ENCODE peak calls at places on chromosomes 2 and 18, in seven cellular contexts. One of them, this sample, is unnamed.

GRCh38 chr2:148538375-148538774 is 106.2 kb upstream of the EPC2 start:
- DNase-seq in WERI-Rb-1: no peak
- DNase-seq in adrenal gland: no peak
- DNase-seq in neuronal stem cell: no peak
- DNase-seq in colonic mucosa: no peak
- DNase-seq in kidney epithelial cell: no peak
- DNase-seq in heart left ventricle: no peak
- DNase-seq in this sample: no peak

GRCh38 chr2:168717790-168718502 is 84.5 kb upstream of the NOSTRIN start:
- DNase-seq in WERI-Rb-1: no peak
- DNase-seq in adrenal gland: no peak
- DNase-seq in neuronal stem cell: no peak
- DNase-seq in colonic mucosa: no peak
- DNase-seq in kidney epithelial cell: no peak
- DNase-seq in heart left ventricle: no peak
- DNase-seq in this sample: no peak

GRCh38 chr2:27914046-27914792 is 23.7 kb downstream of the BABAM2 start:
- DNase-seq in WERI-Rb-1: no peak
- DNase-seq in adrenal gland: no peak
- DNase-seq in neuronal stem cell: no peak
- DNase-seq in colonic mucosa: no peak
- DNase-seq in kidney epithelial cell: no peak
- DNase-seq in heart left ventricle: no peak
- DNase-seq in this sample: no peak

GRCh38 chr2:236853558-236853957 is 232.1 kb upstream of the COPS8 start:
- DNase-seq in WERI-Rb-1: no peak
- DNase-seq in adrenal gland: no peak
- DNase-seq in neuronal stem cell: peak; percentile 77
- DNase-seq in colonic mucosa: no peak
- DNase-seq in kidney epithelial cell: no peak
- DNase-seq in heart left ventricle: no peak
- DNase-seq in this sample: no peak

GRCh38 chr18:34550902-34551301 is 159.2 kb upstream of the DTNA start:
- DNase-seq in WERI-Rb-1: no peak
- DNase-seq in adrenal gland: no peak
- DNase-seq in neuronal stem cell: no peak
- DNase-seq in colonic mucosa: no peak
- DNase-seq in kidney epithelial cell: no peak
- DNase-seq in heart left ventricle: no peak
- DNase-seq in this sample: no peak

GRCh38 chr2:90207454-90208058 is 1516.1 kb downstream of the RPIA start:
- DNase-seq in WERI-Rb-1: peak; percentile 6
- DNase-seq in adrenal gland: no peak
- DNase-seq in neuronal stem cell: no peak
- DNase-seq in colonic mucosa: no peak
- DNase-seq in kidney epithelial cell: no peak
- DNase-seq in heart left ventricle: no peak
- DNase-seq in this sample: peak; percentile 0

GRCh38 chr18:56992777-56993176 is 154.1 kb upstream of the BOD1L2 start:
- DNase-seq in WERI-Rb-1: no peak
- DNase-seq in adrenal gland: no peak
- DNase-seq in neuronal stem cell: no peak
- DNase-seq in colonic mucosa: no peak
- DNase-seq in kidney epithelial cell: no peak
- DNase-seq in heart left ventricle: no peak
- DNase-seq in this sample: peak; percentile 13

GRCh38 chr2:118371500-118371899 is 283.2 kb downstream of the INSIG2 start:
- DNase-seq in WERI-Rb-1: peak; percentile 19
- DNase-seq in adrenal gland: no peak
- DNase-seq in neuronal stem cell: peak; percentile 48
- DNase-seq in colonic mucosa: no peak
- DNase-seq in kidney epithelial cell: no peak
- DNase-seq in heart left ventricle: no peak
- DNase-seq in this sample: peak; percentile 3

GRCh38 chr2:12341919-12342318 is 374.8 kb upstream of the TRIB2 start:
- DNase-seq in WERI-Rb-1: no peak
- DNase-seq in adrenal gland: no peak
- DNase-seq in neuronal stem cell: no peak
- DNase-seq in colonic mucosa: peak; percentile 60
- DNase-seq in kidney epithelial cell: no peak
- DNase-seq in heart left ventricle: no peak
- DNase-seq in this sample: no peak

GRCh38 chr2:97713296-97714083 is at the start of gene ZAP70:
- DNase-seq in WERI-Rb-1: peak; percentile 5
- DNase-seq in adrenal gland: no peak
- DNase-seq in neuronal stem cell: no peak
- DNase-seq in colonic mucosa: no peak
- DNase-seq in kidney epithelial cell: no peak
- DNase-seq in heart left ventricle: no peak
- DNase-seq in this sample: no peak

GRCh38 chr18:23629444-23629946 is 33.2 kb downstream of the ANKRD29 start:
- DNase-seq in WERI-Rb-1: no peak
- DNase-seq in adrenal gland: no peak
- DNase-seq in neuronal stem cell: no peak
- DNase-seq in colonic mucosa: peak; percentile 32
- DNase-seq in kidney epithelial cell: no peak
- DNase-seq in heart left ventricle: no peak
- DNase-seq in this sample: no peak

GRCh38 chr2:200356794-200357472 is 50.4 kb downstream of the SPATS2L start:
- DNase-seq in WERI-Rb-1: no peak
- DNase-seq in adrenal gland: no peak
- DNase-seq in neuronal stem cell: no peak
- DNase-seq in colonic mucosa: no peak
- DNase-seq in kidney epithelial cell: no peak
- DNase-seq in heart left ventricle: no peak
- DNase-seq in this sample: peak; percentile 67

GRCh38 chr2:20181761-20182160 is 43.2 kb downstream of the SDC1 start:
- DNase-seq in WERI-Rb-1: no peak
- DNase-seq in adrenal gland: no peak
- DNase-seq in neuronal stem cell: no peak
- DNase-seq in colonic mucosa: no peak
- DNase-seq in kidney epithelial cell: no peak
- DNase-seq in heart left ventricle: no peak
- DNase-seq in this sample: no peak

DNA sequence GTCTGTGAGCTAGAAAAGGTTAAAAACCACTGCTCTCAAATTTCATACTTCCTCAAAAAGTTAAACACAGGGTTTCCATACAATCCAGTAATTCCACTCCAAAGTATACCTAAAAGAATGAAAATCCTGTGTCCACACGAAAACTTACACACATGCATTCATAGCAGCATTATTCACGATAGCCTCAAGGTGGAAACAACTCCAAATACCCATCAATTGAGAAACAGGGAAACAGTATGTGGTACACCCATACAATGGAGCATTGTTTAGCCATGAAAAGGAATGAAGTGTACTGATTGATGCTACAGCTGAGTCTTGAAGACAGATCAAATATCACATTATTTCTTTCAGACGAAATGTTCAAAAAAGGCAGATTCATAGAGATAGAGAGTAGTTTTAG is 36.7 kb downstream of the UXS1 start:
- DNase-seq in WERI-Rb-1: no peak
- DNase-seq in adrenal gland: no peak
- DNase-seq in neuronal stem cell: no peak
- DNase-seq in colonic mucosa: no peak
- DNase-seq in kidney epithelial cell: no peak
- DNase-seq in heart left ventricle: no peak
- DNase-seq in this sample: no peak
- H3K4me3 ChIP-seq in WERI-Rb-1: no peak overlapping the region
- H3K4me3 ChIP-seq in adrenal gland: no peak overlapping the region
- H3K4me3 ChIP-seq in neuronal stem cell: no peak overlapping the region
- H3K4me3 ChIP-seq in colonic mucosa: no peak overlapping the region
- H3K4me3 ChIP-seq in kidney epithelial cell: no peak overlapping the region
- H3K4me3 ChIP-seq in heart left ventricle: no peak overlapping the region
- H3K4me3 ChIP-seq in this sample: no peak overlapping the region

GRCh38 chr18:26654173-26655009 is 106.0 kb upstream of the KCTD1 start:
- DNase-seq in WERI-Rb-1: no peak
- DNase-seq in adrenal gland: no peak
- DNase-seq in neuronal stem cell: no peak
- DNase-seq in colonic mucosa: no peak
- DNase-seq in kidney epithelial cell: no peak
- DNase-seq in heart left ventricle: no peak
- DNase-seq in this sample: no peak
- H3K4me3 ChIP-seq in WERI-Rb-1: no peak overlapping the region
- H3K4me3 ChIP-seq in adrenal gland: no peak overlapping the region
- H3K4me3 ChIP-seq in neuronal stem cell: no peak overlapping the region
- H3K4me3 ChIP-seq in colonic mucosa: no peak overlapping the region
- H3K4me3 ChIP-seq in kidney epithelial cell: no peak overlapping the region
- H3K4me3 ChIP-seq in heart left ventricle: no peak overlapping the region
- H3K4me3 ChIP-seq in this sample: no peak overlapping the region

DNA sequence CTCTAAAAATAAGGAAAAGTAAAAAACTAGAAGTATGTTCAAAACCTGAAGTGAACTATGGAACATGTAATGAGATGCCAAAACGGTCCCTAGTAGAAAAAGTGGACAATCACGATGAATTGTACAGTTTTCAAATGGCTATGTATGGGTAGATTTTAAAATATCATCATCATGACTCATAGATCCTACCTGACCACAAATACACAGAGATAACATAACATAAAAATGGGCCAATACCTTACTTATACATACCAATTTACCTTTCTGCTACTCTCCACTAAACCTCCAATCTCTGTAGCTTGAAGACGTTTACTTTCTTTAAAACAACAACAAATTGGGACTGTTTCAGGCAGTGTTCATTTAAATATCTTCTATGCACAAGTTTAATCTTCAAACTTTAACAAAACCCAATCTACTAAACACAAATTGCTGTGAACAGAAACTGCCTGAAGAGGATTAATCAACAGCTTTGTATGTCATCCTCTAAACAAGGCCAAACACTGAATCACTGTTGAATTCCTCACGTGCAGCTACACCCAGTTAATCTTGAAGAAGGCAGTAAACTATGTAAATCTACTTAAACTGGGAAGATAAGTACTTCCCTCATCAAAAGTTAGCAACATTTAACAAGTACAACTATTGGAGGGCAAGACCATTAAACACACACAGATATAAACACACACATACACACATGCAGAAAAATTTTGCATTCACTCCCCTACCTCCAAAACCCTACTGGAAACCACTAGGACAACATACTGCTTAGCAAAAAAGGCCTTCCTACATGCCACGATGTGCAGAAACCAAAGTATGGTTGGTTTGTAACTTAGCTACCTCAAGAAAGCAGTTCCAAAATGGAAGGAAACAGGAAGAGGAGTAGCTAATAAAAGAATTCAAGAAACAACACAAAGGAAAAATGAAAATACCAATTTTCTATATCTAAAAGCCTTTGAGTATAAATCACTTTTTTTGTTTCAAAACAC is 90.3 kb downstream of the RBMS1 start:
- DNase-seq in WERI-Rb-1: no peak
- DNase-seq in adrenal gland: no peak
- DNase-seq in neuronal stem cell: no peak
- DNase-seq in colonic mucosa: no peak
- DNase-seq in kidney epithelial cell: no peak
- DNase-seq in heart left ventricle: no peak
- DNase-seq in this sample: peak; percentile 95
- H3K4me3 ChIP-seq in WERI-Rb-1: no peak overlapping the region
- H3K4me3 ChIP-seq in adrenal gland: no peak overlapping the region
- H3K4me3 ChIP-seq in neuronal stem cell: no peak overlapping the region
- H3K4me3 ChIP-seq in colonic mucosa: no peak overlapping the region
- H3K4me3 ChIP-seq in kidney epithelial cell: no peak overlapping the region
- H3K4me3 ChIP-seq in heart left ventricle: no peak overlapping the region
- H3K4me3 ChIP-seq in this sample: no peak overlapping the region

DNA sequence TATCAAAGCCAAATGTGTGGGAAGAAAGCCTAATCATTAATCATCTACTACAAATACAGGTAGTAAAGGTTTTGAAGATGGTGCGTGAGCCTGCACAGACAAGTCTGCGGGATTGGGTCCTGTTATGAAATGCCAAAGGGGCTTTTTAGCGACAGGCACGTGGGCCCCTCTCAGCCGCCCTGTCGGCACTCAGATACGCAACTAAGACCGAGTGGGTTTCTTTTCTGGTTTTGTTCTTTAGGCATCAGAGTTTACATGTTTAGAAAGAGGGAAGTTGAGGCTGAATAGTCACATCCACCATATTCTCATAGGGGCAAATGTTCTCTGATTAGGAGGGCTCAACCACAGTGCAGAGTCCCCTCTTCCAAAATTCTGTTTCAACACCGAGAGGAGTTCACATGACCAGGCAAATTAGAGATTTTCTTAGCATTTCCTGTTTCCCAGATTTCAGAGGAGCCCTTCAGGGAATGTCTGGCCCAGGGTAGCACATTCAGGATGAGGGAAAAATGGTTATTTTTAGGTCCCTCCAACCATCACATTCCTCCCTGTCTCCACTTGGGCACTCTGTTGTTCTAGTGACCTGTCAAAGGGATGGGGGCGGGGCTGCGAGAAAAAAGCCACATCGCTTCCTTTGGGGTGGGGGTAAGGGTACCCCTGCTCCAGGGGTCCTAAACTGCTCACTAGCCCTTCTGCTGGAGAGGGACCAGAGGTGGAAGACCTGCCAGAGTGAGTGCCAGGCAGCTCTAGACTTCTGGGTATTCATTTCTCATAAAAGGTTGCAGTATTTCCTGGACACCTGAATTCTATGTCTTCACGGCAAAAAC is 159.2 kb downstream of the BCL2 start:
- DNase-seq in WERI-Rb-1: no peak
- DNase-seq in adrenal gland: no peak
- DNase-seq in neuronal stem cell: no peak
- DNase-seq in colonic mucosa: no peak
- DNase-seq in kidney epithelial cell: no peak
- DNase-seq in heart left ventricle: no peak
- DNase-seq in this sample: no peak
- H3K4me3 ChIP-seq in WERI-Rb-1: no peak overlapping the region
- H3K4me3 ChIP-seq in adrenal gland: no peak overlapping the region
- H3K4me3 ChIP-seq in neuronal stem cell: no peak overlapping the region
- H3K4me3 ChIP-seq in colonic mucosa: no peak overlapping the region
- H3K4me3 ChIP-seq in kidney epithelial cell: no peak overlapping the region
- H3K4me3 ChIP-seq in heart left ventricle: no peak overlapping the region
- H3K4me3 ChIP-seq in this sample: no peak overlapping the region

GRCh38 chr18:25233582-25234362 is 118.2 kb downstream of the ZNF521 start:
- DNase-seq in WERI-Rb-1: no peak
- DNase-seq in adrenal gland: no peak
- DNase-seq in neuronal stem cell: no peak
- DNase-seq in colonic mucosa: no peak
- DNase-seq in kidney epithelial cell: no peak
- DNase-seq in heart left ventricle: no peak
- DNase-seq in this sample: peak; percentile 82

GRCh38 chr18:25229080-25229479 is 122.9 kb downstream of the ZNF521 start:
- DNase-seq in WERI-Rb-1: no peak
- DNase-seq in adrenal gland: peak; percentile 31
- DNase-seq in neuronal stem cell: no peak
- DNase-seq in colonic mucosa: no peak
- DNase-seq in kidney epithelial cell: no peak
- DNase-seq in heart left ventricle: no peak
- DNase-seq in this sample: peak; percentile 79

GRCh38 chr18:25229858-25230257 is 122.1 kb downstream of the ZNF521 start:
- DNase-seq in WERI-Rb-1: no peak
- DNase-seq in adrenal gland: no peak
- DNase-seq in neuronal stem cell: no peak
- DNase-seq in colonic mucosa: no peak
- DNase-seq in kidney epithelial cell: no peak
- DNase-seq in heart left ventricle: no peak
- DNase-seq in this sample: no peak

GRCh38 chr18:25230658-25231326 is 121.2 kb downstream of the ZNF521 start:
- DNase-seq in WERI-Rb-1: no peak
- DNase-seq in adrenal gland: peak; percentile 76
- DNase-seq in neuronal stem cell: no peak
- DNase-seq in colonic mucosa: peak; percentile 46
- DNase-seq in kidney epithelial cell: no peak
- DNase-seq in heart left ventricle: peak; percentile 82
- DNase-seq in this sample: peak; percentile 89

GRCh38 chr18:25231327-25231691 is 120.7 kb downstream of the ZNF521 start:
- DNase-seq in WERI-Rb-1: no peak
- DNase-seq in adrenal gland: no peak
- DNase-seq in neuronal stem cell: no peak
- DNase-seq in colonic mucosa: no peak
- DNase-seq in kidney epithelial cell: no peak
- DNase-seq in heart left ventricle: peak; percentile 28
- DNase-seq in this sample: no peak
- H3K4me3 ChIP-seq in WERI-Rb-1: no peak overlapping the region
- H3K4me3 ChIP-seq in adrenal gland: no peak overlapping the region
- H3K4me3 ChIP-seq in neuronal stem cell: no peak overlapping the region
- H3K4me3 ChIP-seq in colonic mucosa: no peak overlapping the region
- H3K4me3 ChIP-seq in kidney epithelial cell: no peak overlapping the region
- H3K4me3 ChIP-seq in heart left ventricle: no peak overlapping the region
- H3K4me3 ChIP-seq in this sample: no peak overlapping the region

This sample was measured in fibroblast of villous mesenchyme.